ENCODE peak calls at places on chromosomes 6 and 20, in six cellular contexts. Q is fibroblast of lung; E is NCI-H510A; C is cardiac fibroblast; Z is stimulated activated CD8-positive, alpha-beta memory T cell treated with anti-CD3 and anti-CD28 coated beads, Interleukin-15, amount 100 ng/mL, for 4 hours; Y is esophagus squamous epithelium. W is an unnamed sample.
A peak's percentile ranks its signal among the peaks of the same experiment; 100 is the strongest.

GRCh38 chr20:59676877-59677140 is 72.5 kb downstream of the PHACTR3 start:
- DNase-seq in E (no peak), Z (no peak), Q (no peak), C (no peak), Y (no peak), W (no peak)

GRCh38 chr20:44264287-44264686 is 17.2 kb downstream of the GDAP1L1 start:
- DNase-seq in Y (no peak), C (peak; percentile 6), Q (no peak), Z (no peak), E (no peak), W (no peak)

GRCh38 chr6:14763139-14763538 is 482.7 kb upstream of the JARID2 start:
- DNase-seq in Z (no peak), Y (no peak), E (no peak), Q (peak; percentile 49), C (peak; percentile 33), W (no peak)

GRCh38 chr6:17473554-17473953 is 80.2 kb downstream of the CAP2 start:
- DNase-seq in C (no peak), E (no peak), Z (no peak), Y (no peak), Q (no peak), W (no peak)

GRCh38 chr6:43823879-43824740 is 54.1 kb downstream of the VEGFA start:
- DNase-seq in Y (no peak), Q (no peak), Z (no peak), C (no peak), E (no peak), W (no peak)

GRCh38 chr6:134614606-134615485 is 296.9 kb upstream of the SGK1 start:
- DNase-seq in C (no peak), E (no peak), Z (no peak), Y (no peak), Q (no peak), W (no peak)

GRCh38 chr20:57481281-57481711 is 43.6 kb downstream of the CTCFL start:
- DNase-seq in Q (no peak), Y (no peak), E (no peak), Z (no peak), C (no peak), W (no peak)

GRCh38 chr6:83711958-83712357 is 3.1 kb upstream of the SNAP91 start:
- DNase-seq in C (no peak), Z (no peak), E (no peak), Y (no peak), Q (no peak), W (no peak)

GRCh38 chr6:123295181-123295580 is 299.1 kb downstream of the CLVS2 start:
- DNase-seq in Z (no peak), Y (no peak), C (no peak), Q (no peak), E (no peak), W (no peak)

GRCh38 chr20:10453241-10453640 is 18.1 kb downstream of the SLX4IP start:
- DNase-seq in Q (no peak), C (no peak), Y (no peak), Z (no peak), E (no peak), W (no peak)

GRCh38 chr6:70166088-70166958 is 136.6 kb downstream of the COL9A1 start:
- DNase-seq in E (no peak), Q (peak; percentile 17), C (peak; percentile 60), Y (no peak), Z (no peak), W (no peak)

GRCh38 chr20:22807646-22808045 is 223.3 kb upstream of the FOXA2 start:
- DNase-seq in Z (no peak), E (no peak), C (peak; percentile 12), Q (no peak), Y (no peak), W (no peak)

GRCh38 chr6:41560440-41561192 is 14.4 kb downstream of the FOXP4 start:
- DNase-seq in Z (peak; percentile 72), Q (peak; percentile 34), E (no peak), C (peak; percentile 39), Y (peak; percentile 40), W (peak; percentile 77)

GRCh38 chr6:110053395-110054240 is 75.5 kb downstream of the GPR6 start:
- DNase-seq in E (no peak), Q (peak; percentile 50), Z (no peak), C (peak; percentile 70), Y (no peak), W (no peak)

GRCh38 chr20:25320035-25320800 is 70.4 kb downstream of the ABHD12 start:
- DNase-seq in Z (no peak), Q (no peak), Y (no peak), E (no peak), C (no peak), W (no peak)

GRCh38 chr6:169397684-169398083 is 144.0 kb upstream of the THBS2 start:
- DNase-seq in Q (no peak), Z (no peak), E (no peak), C (no peak), Y (no peak), W (no peak)

GRCh38 chr6:1233924-1234323 is 78.0 kb upstream of the FOXQ1 start:
- DNase-seq in E (no peak), Q (no peak), C (no peak), Y (no peak), Z (no peak), W (no peak)

GRCh38 chr6:137926207-137926731 is 59.2 kb downstream of the TNFAIP3 start:
- DNase-seq in C (peak; percentile 70), Q (peak; percentile 97), E (no peak), Y (no peak), Z (no peak), W (no peak)

GRCh38 chr6:137864812-137865508 is 2.1 kb upstream of the TNFAIP3 start:
- DNase-seq in E (no peak), Y (no peak), C (no peak), Q (no peak), Z (no peak), W (no peak)

GRCh38 chr20:50216543-50217206 is 26.0 kb downstream of the CEBPB start:
- DNase-seq in C (no peak), Q (no peak), Y (no peak), E (no peak), Z (no peak), W (no peak)

GRCh38 chr6:38997128-38997761 is 51.3 kb upstream of the GLP1R start:
- DNase-seq in Y (no peak), Z (no peak), E (peak; percentile 5), Q (peak; percentile 15), C (peak; percentile 37), W (no peak)

GRCh38 chr6:159977242-159978214 is 8.6 kb downstream of the IGF2R start:
- DNase-seq in Y (no peak), Z (no peak), C (peak; percentile 74), Q (peak; percentile 76), E (no peak), W (no peak)

GRCh38 chr6:40573221-40573620 is 13.9 kb downstream of the LRFN2 start:
- DNase-seq in Z (no peak), Q (no peak), Y (no peak), C (no peak), E (no peak), W (no peak)

GRCh38 chr6:13539572-13539971 is 34.8 kb upstream of the SIRT5 start:
- DNase-seq in Y (no peak), Q (no peak), Z (no peak), C (no peak), E (no peak), W (no peak)

GRCh38 chr20:37276494-37277252 is 12.8 kb upstream of the MANBAL start:
- DNase-seq in Z (no peak), Q (peak; percentile 83), E (peak; percentile 11), Y (no peak), C (peak; percentile 85), W (no peak)

GRCh38 chr6:57182017-57182432 is 9.9 kb downstream of the BAG2 start:
- DNase-seq in C (no peak), E (no peak), Y (no peak), Q (peak; percentile 30), Z (no peak), W (no peak)

GRCh38 chr6:126302191-126302590 is 37.7 kb upstream of the CENPW start:
- DNase-seq in C (peak; percentile 38), Z (no peak), E (no peak), Y (no peak), Q (peak; percentile 1), W (no peak)